ENCODE peak calls at places on chromosomes 2 and 18, in five cellular contexts. V, J, Z, O and Q are unnamed samples.
A peak's percentile ranks its signal among the peaks of the same experiment; 100 is the strongest.

GRCh38 chr18:73835039-73835438 is 312.6 kb downstream of the FBXO15 start:
- DNase-seq in V (no peak), J (no peak), Z (no peak), O (no peak), Q (no peak)

GRCh38 chr2:118800736-118801135 is 46.7 kb downstream of the EN1 start:
- DNase-seq in V (no peak), J (no peak), Z (no peak), O (no peak), Q (no peak)

GRCh38 chr2:164495491-164496223 is 125.6 kb downstream of the GRB14 start:
- DNase-seq in V (no peak), J (no peak), Z (no peak), O (peak; percentile 40), Q (no peak)

GRCh38 chr2:215540646-215541045 is 104.8 kb upstream of the FN1 start:
- DNase-seq in V (no peak), J (no peak), Z (no peak), O (no peak), Q (no peak)

GRCh38 chr2:10132043-10132575 is 9.6 kb downstream of the RRM2 start:
- DNase-seq in V (no peak), J (no peak), Z (no peak), O (no peak), Q (no peak)

GRCh38 chr18:596288-596881 is 403 bp upstream of the CLUL1 start:
- DNase-seq in V (peak; percentile 69), J (peak; percentile 76), Z (no peak), O (no peak), Q (no peak)

GRCh38 chr2:222043897-222044296 is 254.9 kb downstream of the PAX3 start:
- DNase-seq in V (no peak), J (no peak), Z (no peak), O (no peak), Q (no peak)

GRCh38 chr2:75580606-75581005 is 19.9 kb upstream of the EVA1A start:
- DNase-seq in V (no peak), J (no peak), Z (no peak), O (no peak), Q (no peak)

GRCh38 chr18:22241806-22242440 is 72.5 kb downstream of the GATA6 start:
- DNase-seq in V (peak; percentile 51), J (no peak), Z (no peak), O (no peak), Q (no peak)

GRCh38 chr2:64111426-64111825 is 32.8 kb downstream of the PELI1 start:
- DNase-seq in V (no peak), J (no peak), Z (no peak), O (no peak), Q (no peak)

GRCh38 chr2:98790221-98790620 is 59.3 kb upstream of the MGAT4A start:
- DNase-seq in V (no peak), J (no peak), Z (no peak), O (no peak), Q (no peak)

GRCh38 chr18:22601481-22601880 is 183.8 kb upstream of the CTAGE1 start:
- DNase-seq in V (no peak), J (no peak), Z (no peak), O (no peak), Q (no peak)

GRCh38 chr2:85413592-85414421 is 3.6 kb upstream of the CAPG start:
- DNase-seq in V (peak; percentile 72), J (no peak), Z (no peak), O (peak; percentile 61), Q (no peak)

GRCh38 chr2:236748385-236748784 is 178.8 kb downstream of the ACKR3 start:
- DNase-seq in V (no peak), J (no peak), Z (peak; percentile 70), O (peak; percentile 94), Q (peak; percentile 37)

GRCh38 chr2:210955591-210955990 is 399.2 kb downstream of the CPS1 start:
- DNase-seq in V (no peak), J (no peak), Z (no peak), O (no peak), Q (no peak)

GRCh38 chr2:240157147-240157470 is 16.7 kb upstream of the OTOS start:
- DNase-seq in V (no peak), J (peak; percentile 45), Z (peak; percentile 24), O (no peak), Q (no peak)
- TF ChIP-seq CTCF in V (no peak), J (no peak), Z (no peak), O (no peak), Q (no peak)

GRCh38 chr2:28397043-28397381 is 4.4 kb downstream of the FOSL2 start:
- DNase-seq in V (no peak), J (no peak), Z (no peak), O (no peak), Q (no peak)
- H3K27ac ChIP-seq in V (peak overlapping the region; percentile 100), J (peak overlapping the region; percentile 94), Z (peak overlapping the region; percentile 100), O (peak overlapping the region; percentile 96), Q (no peak overlapping the region)

GRCh38 chr2:49619804-49620203 is 465.5 kb upstream of the FSHR start:
- DNase-seq in V (no peak), J (no peak), Z (no peak), O (no peak), Q (no peak)
- TF ChIP-seq CTCF in V (no peak), J (no peak), Z (no peak), O (peak; percentile 39), Q (no peak)

GRCh38 chr2:24929230-24929629 is 9.2 kb upstream of the ADCY3 start:
- DNase-seq in V (no peak), J (no peak), Z (no peak), O (no peak), Q (no peak)
- H3K27ac ChIP-seq in V (no peak overlapping the region), J (no peak overlapping the region), Z (no peak overlapping the region), O (no peak overlapping the region), Q (no peak overlapping the region)

GRCh38 chr2:218093879-218094278 is 24.8 kb downstream of the RUFY4 start:
- DNase-seq in V (no peak), J (no peak), Z (no peak), O (no peak), Q (no peak)
- TF ChIP-seq CTCF in V (no peak), J (no peak), Z (no peak), O (peak; percentile 20), Q (no peak)

DNA sequence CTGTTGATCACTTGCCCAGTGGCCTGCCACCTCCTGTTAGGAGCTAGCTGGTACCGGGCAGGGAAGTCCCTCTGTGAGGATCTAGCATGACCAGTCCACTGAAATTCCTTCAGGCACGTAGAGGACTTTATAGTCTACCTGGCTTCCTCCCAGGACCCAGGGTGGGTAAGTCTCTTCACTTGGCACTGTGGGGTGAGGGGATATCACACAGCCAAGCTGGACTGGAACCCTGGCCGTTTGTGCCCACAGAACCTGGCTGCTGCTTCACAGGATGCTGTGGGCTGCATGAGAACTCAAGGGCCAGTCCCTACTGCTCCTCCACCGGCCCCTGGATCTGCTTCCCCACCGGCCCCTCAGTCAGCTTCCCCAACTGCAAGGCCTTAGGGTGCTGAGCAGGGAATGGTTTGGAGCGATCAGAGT is 35.8 kb downstream of the HS1BP3 start:
- DNase-seq in V (peak; percentile 34), J (peak; percentile 37), Z (no peak), O (no peak), Q (no peak)
- H3K27ac ChIP-seq in V (peak overlapping the region; percentile 90), J (no peak overlapping the region), Z (peak overlapping the region; percentile 88), O (no peak overlapping the region), Q (peak overlapping the region; percentile 99)

DNA sequence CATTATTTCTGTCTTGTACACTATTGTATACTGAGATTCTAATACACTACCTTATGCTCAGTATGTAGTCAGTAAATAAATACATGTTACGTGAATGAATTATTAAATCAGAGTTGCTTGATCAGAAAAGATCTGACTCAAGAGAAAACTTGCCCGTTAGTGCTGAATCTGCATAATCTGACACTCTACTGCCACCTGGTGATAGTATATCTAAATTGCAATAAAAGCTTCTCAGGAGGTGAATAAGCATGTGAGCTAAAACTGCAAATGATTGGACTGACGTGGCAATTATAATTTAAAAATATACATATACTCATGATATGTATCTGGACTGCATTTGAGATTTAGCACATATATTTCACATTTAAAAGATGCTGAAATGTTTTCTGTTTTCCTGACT is 70.4 kb downstream of the KIAA1328 start:
- DNase-seq in V (no peak), J (no peak), Z (no peak), O (no peak), Q (no peak)
- TF ChIP-seq CTCF in V (peak; percentile 9), J (peak; percentile 27), Z (no peak), O (peak; percentile 50), Q (no peak)

DNA sequence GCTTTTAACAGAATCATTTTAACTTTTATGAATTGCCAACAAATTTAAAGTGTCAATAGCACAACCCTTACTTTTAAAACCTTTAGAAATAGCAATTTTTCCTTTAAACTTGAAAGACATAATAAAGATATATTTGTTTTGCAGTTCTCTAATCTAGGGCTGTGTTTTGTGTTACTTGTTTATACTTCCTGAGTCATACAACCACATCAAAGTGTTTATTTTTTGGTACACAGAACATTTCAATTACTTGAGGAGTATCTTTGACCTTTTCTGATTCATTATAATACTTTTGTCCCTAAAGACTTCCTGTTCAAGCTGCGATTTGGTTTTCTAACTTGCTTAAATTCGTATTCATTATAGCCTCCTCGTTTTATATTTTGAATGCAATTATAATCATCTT is 21.8 kb downstream of the TYW5 start:
- DNase-seq in V (no peak), J (no peak), Z (no peak), O (no peak), Q (no peak)
- H3K27ac ChIP-seq in V (no peak overlapping the region), J (no peak overlapping the region), Z (no peak overlapping the region), O (no peak overlapping the region), Q (no peak overlapping the region)

GRCh38 chr2:8652774-8653426 is 29.0 kb upstream of the ID2 start:
- DNase-seq in V (no peak), J (no peak), Z (no peak), O (no peak), Q (no peak)

GRCh38 chr2:8654041-8654440 is 27.8 kb upstream of the ID2 start:
- DNase-seq in V (no peak), J (no peak), Z (no peak), O (no peak), Q (no peak)

GRCh38 chr2:8656160-8656641 is 25.7 kb upstream of the ID2 start:
- DNase-seq in V (no peak), J (no peak), Z (no peak), O (no peak), Q (no peak)

GRCh38 chr2:8654483-8654882 is 27.4 kb upstream of the ID2 start:
- DNase-seq in V (no peak), J (no peak), Z (no peak), O (no peak), Q (no peak)

DNA sequence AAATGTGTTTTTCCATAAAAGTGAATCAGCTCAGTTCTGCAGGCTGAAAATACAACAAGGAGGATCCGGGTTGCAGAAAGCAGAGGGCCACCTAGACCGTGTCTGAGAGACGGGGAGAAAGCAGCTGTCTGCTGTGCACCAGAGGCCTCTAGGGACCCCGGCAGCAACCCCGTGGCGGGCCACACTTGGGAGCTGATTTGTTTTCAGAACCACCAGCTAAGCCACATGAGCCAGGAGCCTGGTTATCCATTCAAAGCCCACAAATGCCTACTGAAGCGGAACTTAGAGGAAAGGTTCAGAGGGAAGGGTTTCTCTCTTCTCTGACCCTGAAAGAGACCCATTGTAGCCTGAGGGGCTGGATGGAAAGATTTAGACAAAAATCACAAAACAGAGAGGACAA is 28.4 kb upstream of the ID2 start:
- DNase-seq in V (no peak), J (no peak), Z (no peak), O (no peak), Q (no peak)
- TF ChIP-seq CTCF in V (no peak), J (no peak), Z (no peak), O (no peak), Q (no peak)

GRCh38 chr2:2932692-2933305 is 444.8 kb downstream of the EIPR1 start:
- DNase-seq in V (no peak), J (no peak), Z (no peak), O (no peak), Q (no peak)
- H3K27ac ChIP-seq in V (no peak overlapping the region), J (no peak overlapping the region), Z (no peak overlapping the region), O (no peak overlapping the region), Q (no peak overlapping the region)